ENCODE peak calls at places on chromosomes 7 and 10, in seven cellular contexts. One of them, this sample, is unnamed.

GRCh38 chr7:1940402-1940786 is 270.3 kb downstream of the ELFN1 start:
- DNase-seq in HL-60: peak
- DNase-seq in SK-N-SH: no peak
- DNase-seq in CD4-positive, alpha-beta T cell: peak
- DNase-seq in K562: peak
- DNase-seq in neuronal stem cell: no peak
- DNase-seq in SK-N-MC: no peak
- DNase-seq in this sample: peak

GRCh38 chr7:29968683-29969457 is 20.7 kb downstream of the SCRN1 start:
- DNase-seq in HL-60: no peak
- DNase-seq in SK-N-SH: no peak
- DNase-seq in CD4-positive, alpha-beta T cell: no peak
- DNase-seq in K562: no peak
- DNase-seq in neuronal stem cell: no peak
- DNase-seq in SK-N-MC: no peak
- DNase-seq in this sample: peak

GRCh38 chr7:111650456-111650999 is 88.2 kb upstream of the IMMP2L start:
- DNase-seq in HL-60: no peak
- DNase-seq in SK-N-SH: peak
- DNase-seq in CD4-positive, alpha-beta T cell: no peak
- DNase-seq in K562: no peak
- DNase-seq in neuronal stem cell: no peak
- DNase-seq in SK-N-MC: no peak
- DNase-seq in this sample: no peak

GRCh38 chr7:6121141-6121540 is 90.0 kb downstream of the ANKRD61 start:
- DNase-seq in HL-60: no peak
- DNase-seq in SK-N-SH: no peak
- DNase-seq in CD4-positive, alpha-beta T cell: no peak
- DNase-seq in K562: no peak
- DNase-seq in neuronal stem cell: no peak
- DNase-seq in SK-N-MC: no peak
- DNase-seq in this sample: peak

GRCh38 chr10:30151581-30152389 is 92.4 kb upstream of the JCAD start:
- DNase-seq in HL-60: no peak
- DNase-seq in SK-N-SH: peak
- DNase-seq in CD4-positive, alpha-beta T cell: no peak
- DNase-seq in K562: peak
- DNase-seq in neuronal stem cell: no peak
- DNase-seq in SK-N-MC: no peak
- DNase-seq in this sample: peak

GRCh38 chr10:4023997-4024396 is 239.0 kb upstream of the KLF6 start:
- DNase-seq in HL-60: no peak
- DNase-seq in SK-N-SH: no peak
- DNase-seq in CD4-positive, alpha-beta T cell: no peak
- DNase-seq in K562: no peak
- DNase-seq in neuronal stem cell: no peak
- DNase-seq in SK-N-MC: no peak
- DNase-seq in this sample: no peak

GRCh38 chr10:116626815-116627214 is 6.1 kb downstream of the PNLIPRP2 start:
- DNase-seq in HL-60: no peak
- DNase-seq in SK-N-SH: no peak
- DNase-seq in CD4-positive, alpha-beta T cell: no peak
- DNase-seq in K562: no peak
- DNase-seq in neuronal stem cell: no peak
- DNase-seq in SK-N-MC: no peak
- DNase-seq in this sample: peak

GRCh38 chr10:121157998-121158397 is 306.8 kb downstream of the WDR11 start:
- DNase-seq in HL-60: peak
- DNase-seq in SK-N-SH: no peak
- DNase-seq in CD4-positive, alpha-beta T cell: no peak
- DNase-seq in K562: no peak
- DNase-seq in neuronal stem cell: no peak
- DNase-seq in SK-N-MC: no peak
- DNase-seq in this sample: no peak

GRCh38 chr7:102450242-102450641 is 14.4 kb downstream of the ALKBH4 start:
- DNase-seq in HL-60: no peak
- DNase-seq in SK-N-SH: no peak
- DNase-seq in CD4-positive, alpha-beta T cell: peak
- DNase-seq in K562: no peak
- DNase-seq in neuronal stem cell: no peak
- DNase-seq in SK-N-MC: no peak
- DNase-seq in this sample: peak

GRCh38 chr10:94992811-94993210 is 54.4 kb downstream of the CYP2C9 start:
- DNase-seq in HL-60: no peak
- DNase-seq in SK-N-SH: no peak
- DNase-seq in CD4-positive, alpha-beta T cell: no peak
- DNase-seq in K562: no peak
- DNase-seq in neuronal stem cell: no peak
- DNase-seq in SK-N-MC: no peak
- DNase-seq in this sample: no peak

GRCh38 chr7:38105874-38106483 is 72.1 kb upstream of the STARD3NL start:
- DNase-seq in HL-60: peak
- DNase-seq in SK-N-SH: peak
- DNase-seq in CD4-positive, alpha-beta T cell: no peak
- DNase-seq in K562: peak
- DNase-seq in neuronal stem cell: peak
- DNase-seq in SK-N-MC: no peak
- DNase-seq in this sample: no peak

GRCh38 chr10:102630663-102631062 is 13.6 kb upstream of the TRIM8 start:
- DNase-seq in HL-60: no peak
- DNase-seq in SK-N-SH: no peak
- DNase-seq in CD4-positive, alpha-beta T cell: no peak
- DNase-seq in K562: no peak
- DNase-seq in neuronal stem cell: no peak
- DNase-seq in SK-N-MC: no peak
- DNase-seq in this sample: no peak

GRCh38 chr10:117226813-117227451 is 14.0 kb upstream of the SLC18A2 start:
- DNase-seq in HL-60: no peak
- DNase-seq in SK-N-SH: peak
- DNase-seq in CD4-positive, alpha-beta T cell: no peak
- DNase-seq in K562: peak
- DNase-seq in neuronal stem cell: no peak
- DNase-seq in SK-N-MC: no peak
- DNase-seq in this sample: peak

GRCh38 chr10:17144757-17145156 is 15.1 kb upstream of the CUBN start:
- DNase-seq in HL-60: no peak
- DNase-seq in SK-N-SH: no peak
- DNase-seq in CD4-positive, alpha-beta T cell: no peak
- DNase-seq in K562: no peak
- DNase-seq in neuronal stem cell: no peak
- DNase-seq in SK-N-MC: no peak
- DNase-seq in this sample: no peak

GRCh38 chr10:131977323-131978096 is 4.2 kb downstream of the BNIP3 start:
- DNase-seq in HL-60: no peak
- DNase-seq in SK-N-SH: no peak
- DNase-seq in CD4-positive, alpha-beta T cell: no peak
- DNase-seq in K562: no peak
- DNase-seq in neuronal stem cell: no peak
- DNase-seq in SK-N-MC: no peak
- DNase-seq in this sample: no peak

GRCh38 chr7:12127490-12127889 is 83.6 kb upstream of the TMEM106B start:
- DNase-seq in HL-60: no peak
- DNase-seq in SK-N-SH: no peak
- DNase-seq in CD4-positive, alpha-beta T cell: no peak
- DNase-seq in K562: no peak
- DNase-seq in neuronal stem cell: no peak
- DNase-seq in SK-N-MC: no peak
- DNase-seq in this sample: no peak

GRCh38 chr10:21732067-21732772 is 198.2 kb downstream of the MLLT10 start:
- DNase-seq in HL-60: no peak
- DNase-seq in SK-N-SH: peak
- DNase-seq in CD4-positive, alpha-beta T cell: peak
- DNase-seq in K562: peak
- DNase-seq in neuronal stem cell: peak
- DNase-seq in SK-N-MC: no peak
- DNase-seq in this sample: no peak

GRCh38 chr7:21568762-21569161 is 25.9 kb downstream of the DNAH11 start:
- DNase-seq in HL-60: no peak
- DNase-seq in SK-N-SH: peak
- DNase-seq in CD4-positive, alpha-beta T cell: no peak
- DNase-seq in K562: peak
- DNase-seq in neuronal stem cell: no peak
- DNase-seq in SK-N-MC: no peak
- DNase-seq in this sample: no peak

GRCh38 chr7:51731086-51731485 is 414.5 kb upstream of the COBL start:
- DNase-seq in HL-60: no peak
- DNase-seq in SK-N-SH: no peak
- DNase-seq in CD4-positive, alpha-beta T cell: no peak
- DNase-seq in K562: no peak
- DNase-seq in neuronal stem cell: no peak
- DNase-seq in SK-N-MC: no peak
- DNase-seq in this sample: no peak

GRCh38 chr10:117165557-117166419 is 27.7 kb upstream of the VAX1 start:
- DNase-seq in HL-60: no peak
- DNase-seq in SK-N-SH: peak
- DNase-seq in CD4-positive, alpha-beta T cell: no peak
- DNase-seq in K562: peak
- DNase-seq in neuronal stem cell: peak
- DNase-seq in SK-N-MC: no peak
- DNase-seq in this sample: peak

GRCh38 chr10:12726971-12727831 is 274.3 kb downstream of the CCDC3 start:
- DNase-seq in HL-60: no peak
- DNase-seq in SK-N-SH: no peak
- DNase-seq in CD4-positive, alpha-beta T cell: no peak
- DNase-seq in K562: no peak
- DNase-seq in neuronal stem cell: no peak
- DNase-seq in SK-N-MC: no peak
- DNase-seq in this sample: no peak

GRCh38 chr7:1857487-1858425 is 187.7 kb downstream of the ELFN1 start:
- DNase-seq in HL-60: no peak
- DNase-seq in SK-N-SH: no peak
- DNase-seq in CD4-positive, alpha-beta T cell: no peak
- DNase-seq in K562: no peak
- DNase-seq in neuronal stem cell: no peak
- DNase-seq in SK-N-MC: no peak
- DNase-seq in this sample: peak

GRCh38 chr10:44293842-44294241 is 91.1 kb downstream of the CXCL12 start:
- DNase-seq in HL-60: no peak
- DNase-seq in SK-N-SH: no peak
- DNase-seq in CD4-positive, alpha-beta T cell: no peak
- DNase-seq in K562: no peak
- DNase-seq in neuronal stem cell: no peak
- DNase-seq in SK-N-MC: no peak
- DNase-seq in this sample: peak

GRCh38 chr10:44295619-44296222 is 89.2 kb downstream of the CXCL12 start:
- DNase-seq in HL-60: no peak
- DNase-seq in SK-N-SH: no peak
- DNase-seq in CD4-positive, alpha-beta T cell: no peak
- DNase-seq in K562: no peak
- DNase-seq in neuronal stem cell: no peak
- DNase-seq in SK-N-MC: no peak
- DNase-seq in this sample: peak

GRCh38 chr10:44292390-44293002 is 92.4 kb downstream of the CXCL12 start:
- DNase-seq in HL-60: no peak
- DNase-seq in SK-N-SH: no peak
- DNase-seq in CD4-positive, alpha-beta T cell: no peak
- DNase-seq in K562: no peak
- DNase-seq in neuronal stem cell: no peak
- DNase-seq in SK-N-MC: no peak
- DNase-seq in this sample: peak

GRCh38 chr10:44294726-44295412 is 90.0 kb downstream of the CXCL12 start:
- DNase-seq in HL-60: no peak
- DNase-seq in SK-N-SH: no peak
- DNase-seq in CD4-positive, alpha-beta T cell: no peak
- DNase-seq in K562: no peak
- DNase-seq in neuronal stem cell: no peak
- DNase-seq in SK-N-MC: no peak
- DNase-seq in this sample: peak

DNA sequence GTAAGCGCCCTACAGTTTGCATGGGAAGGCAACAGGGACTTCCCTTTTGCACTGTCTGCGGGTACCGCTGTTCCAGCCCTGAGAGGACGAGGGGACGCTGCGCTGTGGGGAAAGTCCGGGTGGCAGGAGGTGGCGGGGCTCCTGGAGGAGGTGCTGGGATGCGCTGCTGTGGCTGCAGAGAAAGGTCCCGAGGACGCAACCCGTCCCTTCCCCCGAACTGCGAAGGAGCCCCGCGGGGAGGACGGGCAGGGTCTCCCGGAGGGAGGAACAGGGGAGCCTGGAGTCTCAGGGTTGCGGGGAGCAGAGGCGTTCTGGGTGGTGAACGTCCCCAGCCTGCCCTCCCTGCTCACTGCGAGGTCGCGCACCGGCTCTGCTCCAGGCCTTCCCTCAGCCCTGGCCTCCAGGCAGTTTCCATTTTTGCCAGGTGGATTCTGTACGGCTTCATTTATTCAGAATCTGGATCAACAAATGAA is 91.6 kb downstream of the CXCL12 start:
- DNase-seq in HL-60: no peak
- DNase-seq in SK-N-SH: no peak
- DNase-seq in CD4-positive, alpha-beta T cell: no peak
- DNase-seq in K562: no peak
- DNase-seq in neuronal stem cell: no peak
- DNase-seq in SK-N-MC: no peak
- DNase-seq in this sample: peak
- H3K27ac ChIP-seq in HL-60: no peak
- H3K27ac ChIP-seq in SK-N-SH: no peak
- H3K27ac ChIP-seq in CD4-positive, alpha-beta T cell: no peak
- H3K27ac ChIP-seq in K562: no peak
- H3K27ac ChIP-seq in neuronal stem cell: no peak
- H3K27ac ChIP-seq in SK-N-MC: no peak
- H3K27ac ChIP-seq in this sample: peak

GRCh38 chr10:25257646-25258045 is 82.8 kb downstream of the GPR158 start:
- DNase-seq in HL-60: no peak
- DNase-seq in SK-N-SH: no peak
- DNase-seq in CD4-positive, alpha-beta T cell: no peak
- DNase-seq in K562: no peak
- DNase-seq in neuronal stem cell: no peak
- DNase-seq in SK-N-MC: no peak
- DNase-seq in this sample: no peak
- H3K27ac ChIP-seq in HL-60: no peak
- H3K27ac ChIP-seq in SK-N-SH: no peak
- H3K27ac ChIP-seq in CD4-positive, alpha-beta T cell: no peak
- H3K27ac ChIP-seq in K562: no peak
- H3K27ac ChIP-seq in neuronal stem cell: no peak
- H3K27ac ChIP-seq in SK-N-MC: no peak
- H3K27ac ChIP-seq in this sample: no peak

GRCh38 chr10:88762906-88763305 is 3.1 kb downstream of the LIPN start:
- DNase-seq in HL-60: no peak
- DNase-seq in SK-N-SH: no peak
- DNase-seq in CD4-positive, alpha-beta T cell: no peak
- DNase-seq in K562: no peak
- DNase-seq in neuronal stem cell: no peak
- DNase-seq in SK-N-MC: no peak
- DNase-seq in this sample: no peak
- H3K27ac ChIP-seq in HL-60: no peak
- H3K27ac ChIP-seq in SK-N-SH: no peak
- H3K27ac ChIP-seq in CD4-positive, alpha-beta T cell: no peak
- H3K27ac ChIP-seq in K562: no peak
- H3K27ac ChIP-seq in neuronal stem cell: no peak
- H3K27ac ChIP-seq in SK-N-MC: no peak
- H3K27ac ChIP-seq in this sample: no peak

DNA sequence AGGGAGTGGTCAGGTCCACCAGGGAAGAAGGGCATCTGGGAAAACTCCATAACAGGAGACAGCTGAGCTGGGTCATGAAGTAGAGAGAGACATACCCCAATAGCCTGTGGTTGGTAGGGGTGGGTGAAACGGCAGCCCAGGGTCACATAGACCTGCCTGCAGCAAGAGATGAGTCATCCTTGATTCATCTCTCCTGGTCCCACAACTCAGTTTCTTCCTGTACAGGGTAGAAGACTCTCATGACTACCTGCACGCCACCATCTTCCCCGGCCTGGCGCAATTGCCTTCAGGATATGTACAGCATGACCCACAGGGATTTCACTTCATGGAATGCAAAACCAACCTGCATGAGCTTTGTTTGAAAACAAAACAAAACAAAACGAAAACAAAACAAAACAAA is 45.1 kb upstream of the ADAM12 start:
- DNase-seq in HL-60: no peak
- DNase-seq in SK-N-SH: no peak
- DNase-seq in CD4-positive, alpha-beta T cell: no peak
- DNase-seq in K562: no peak
- DNase-seq in neuronal stem cell: no peak
- DNase-seq in SK-N-MC: no peak
- DNase-seq in this sample: no peak
- H3K27ac ChIP-seq in HL-60: no peak
- H3K27ac ChIP-seq in SK-N-SH: no peak
- H3K27ac ChIP-seq in CD4-positive, alpha-beta T cell: no peak
- H3K27ac ChIP-seq in K562: no peak
- H3K27ac ChIP-seq in neuronal stem cell: no peak
- H3K27ac ChIP-seq in SK-N-MC: no peak
- H3K27ac ChIP-seq in this sample: no peak